ENCODE peak calls at places on chromosome 18, in eight cellular contexts. W, F, Y, G, Q, O, V and J are unnamed samples.

GRCh38 chr18:23864620-23865019 is 149.9 kb upstream of the TTC39C start:
- DNase-seq in W (no peak), F (peak; percentile 16), Y (no peak), G (no peak), Q (no peak), O (no peak), V (no peak), J (no peak)

GRCh38 chr18:58241877-58242276 is 197.9 kb downstream of the NEDD4L start:
- DNase-seq in W (peak; percentile 94), F (no peak), Y (no peak), G (no peak), Q (no peak), O (no peak), V (no peak), J (no peak)

GRCh38 chr18:41666251-41666650 is 288.8 kb upstream of the PIK3C3 start:
- DNase-seq in W (no peak), F (no peak), Y (no peak), G (no peak), Q (no peak), O (no peak), V (no peak), J (no peak)

GRCh38 chr18:33716061-33716683 is 138.2 kb downstream of the ASXL3 start:
- DNase-seq in W (peak; percentile 27), F (no peak), Y (no peak), G (no peak), Q (no peak), O (no peak), V (no peak), J (no peak)

GRCh38 chr18:23106575-23106974 is 28.7 kb upstream of the CABLES1 start:
- DNase-seq in W (peak; percentile 94), F (peak; percentile 48), Y (no peak), G (peak; percentile 39), Q (peak; percentile 65), O (no peak), V (peak; percentile 61), J (no peak)

GRCh38 chr18:63730788-63731187 is 28.0 kb downstream of the SERPINB11 start:
- DNase-seq in W (peak; percentile 5), F (no peak), Y (no peak), G (no peak), Q (no peak), O (no peak), V (no peak), J (no peak)

GRCh38 chr18:32324173-32324572 is 134.3 kb downstream of the MEP1B start:
- DNase-seq in W (peak; percentile 75), F (no peak), Y (no peak), G (peak; percentile 19), Q (no peak), O (no peak), V (no peak), J (no peak)

GRCh38 chr18:73365018-73365417 is 497.2 kb upstream of the NETO1 start:
- DNase-seq in W (peak; percentile 93), F (no peak), Y (no peak), G (peak; percentile 59), Q (no peak), O (no peak), V (no peak), J (no peak)

GRCh38 chr18:24762417-24762816 is 302.0 kb downstream of the HRH4 start:
- DNase-seq in W (no peak), F (no peak), Y (no peak), G (no peak), Q (no peak), O (no peak), V (no peak), J (no peak)

GRCh38 chr18:68840554-68841263 is 42.8 kb downstream of the CCDC102B start:
- DNase-seq in W (peak; percentile 96), F (no peak), Y (no peak), G (peak; percentile 46), Q (no peak), O (no peak), V (no peak), J (no peak)

GRCh38 chr18:35019929-35020328 is 21.3 kb upstream of the MAPRE2 start:
- DNase-seq in W (peak; percentile 85), F (no peak), Y (no peak), G (no peak), Q (no peak), O (no peak), V (no peak), J (no peak)

GRCh38 chr18:56645415-56646016 is 5.6 kb upstream of the WDR7 start:
- DNase-seq in W (no peak), F (no peak), Y (no peak), G (no peak), Q (peak; percentile 4), O (no peak), V (no peak), J (no peak)

GRCh38 chr18:41004320-41004719 is 950.7 kb upstream of the PIK3C3 start:
- DNase-seq in W (no peak), F (no peak), Y (no peak), G (no peak), Q (no peak), O (no peak), V (no peak), J (no peak)

GRCh38 chr18:76410660-76411417 is 84.2 kb downstream of the ZNF516 start:
- DNase-seq in W (no peak), F (no peak), Y (peak; percentile 5), G (peak; percentile 43), Q (no peak), O (no peak), V (no peak), J (no peak)

GRCh38 chr18:63578357-63578958 is 8.7 kb upstream of the SERPINB13 start:
- DNase-seq in W (peak; percentile 8), F (no peak), Y (peak; percentile 40), G (no peak), Q (peak; percentile 14), O (no peak), V (no peak), J (no peak)

GRCh38 chr18:55974521-55974920 is 386.5 kb upstream of the TCF4 start:
- DNase-seq in W (no peak), F (no peak), Y (no peak), G (no peak), Q (no peak), O (no peak), V (no peak), J (no peak)

GRCh38 chr18:48490641-48491040 is 48.2 kb upstream of the CTIF start:
- DNase-seq in W (peak; percentile 69), F (no peak), Y (no peak), G (no peak), Q (no peak), O (no peak), V (no peak), J (no peak)

GRCh38 chr18:51361130-51361860 is 163.8 kb upstream of the MEX3C start:
- DNase-seq in W (no peak), F (no peak), Y (no peak), G (peak; percentile 23), Q (peak; percentile 10), O (no peak), V (no peak), J (no peak)

GRCh38 chr18:75408554-75409506 is 18.7 kb downstream of the SMIM21 start:
- DNase-seq in W (peak; percentile 99), F (no peak), Y (no peak), G (peak; percentile 52), Q (no peak), O (no peak), V (no peak), J (no peak)

GRCh38 chr18:21361297-21361880 is 119.4 kb downstream of the GREB1L start:
- DNase-seq in W (no peak), F (no peak), Y (no peak), G (no peak), Q (peak; percentile 31), O (no peak), V (no peak), J (no peak)

DNA sequence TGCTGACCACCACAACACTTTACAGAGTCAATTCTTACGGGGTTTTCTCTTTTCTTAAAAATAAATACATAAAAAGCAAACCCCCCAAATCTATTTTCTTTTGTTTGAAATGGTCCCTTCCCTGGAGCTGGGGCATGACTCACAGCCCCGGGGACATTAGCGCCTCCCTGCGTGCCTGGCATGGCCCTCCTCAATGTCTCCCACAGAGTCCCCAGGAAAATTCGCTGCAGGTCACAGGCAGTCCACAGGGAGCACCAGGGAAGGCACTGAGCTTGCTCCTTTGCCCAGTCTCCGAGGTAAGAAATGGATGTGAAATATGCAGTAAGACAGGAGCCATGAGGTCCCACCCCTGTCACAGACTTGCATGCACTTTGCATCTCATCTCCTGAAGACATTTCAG is 142.5 kb downstream of the LAMA1 start:
- DNase-seq in W (no peak), F (no peak), Y (no peak), G (no peak), Q (no peak), O (no peak), V (no peak), J (no peak)
- H3K27me3 ChIP-seq in W (no peaks in the 10 kb centered on the region), F (no peaks in the 10 kb centered on the region), Y (no peaks in the 10 kb centered on the region), G (no peaks in the 10 kb centered on the region), Q (no peaks in the 10 kb centered on the region), O (peaks cover 8% of the 10 kb centered on the region), V (no peaks in the 10 kb centered on the region), J (no peaks in the 10 kb centered on the region)

DNA sequence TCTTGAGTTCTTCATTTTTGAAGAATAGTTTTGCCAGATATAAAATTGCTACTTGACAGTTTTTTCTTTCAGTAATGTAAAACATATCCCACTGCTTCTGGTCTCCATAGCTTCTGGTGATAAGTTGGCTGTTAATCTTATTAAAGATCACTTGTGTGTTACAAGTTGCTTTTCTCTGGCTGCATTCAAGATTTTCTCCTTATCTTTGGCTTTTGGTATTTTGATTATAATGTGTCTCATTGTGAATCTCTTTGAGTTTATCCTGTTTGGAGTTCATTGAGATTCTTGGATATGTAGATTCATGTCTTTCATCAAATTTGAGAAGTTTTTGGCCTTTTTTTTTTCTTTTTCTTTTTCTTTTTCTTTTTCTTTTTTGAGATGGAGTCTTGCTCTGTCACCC is 20.2 kb upstream of the ADNP2 start:
- DNase-seq in W (no peak), F (no peak), Y (no peak), G (no peak), Q (no peak), O (no peak), V (no peak), J (no peak)
- TF ChIP-seq CTCF in W (no peak), F (no peak), Y (no peak), G (no peak), Q (no peak), O (no peak), V (no peak), J (no peak)

DNA sequence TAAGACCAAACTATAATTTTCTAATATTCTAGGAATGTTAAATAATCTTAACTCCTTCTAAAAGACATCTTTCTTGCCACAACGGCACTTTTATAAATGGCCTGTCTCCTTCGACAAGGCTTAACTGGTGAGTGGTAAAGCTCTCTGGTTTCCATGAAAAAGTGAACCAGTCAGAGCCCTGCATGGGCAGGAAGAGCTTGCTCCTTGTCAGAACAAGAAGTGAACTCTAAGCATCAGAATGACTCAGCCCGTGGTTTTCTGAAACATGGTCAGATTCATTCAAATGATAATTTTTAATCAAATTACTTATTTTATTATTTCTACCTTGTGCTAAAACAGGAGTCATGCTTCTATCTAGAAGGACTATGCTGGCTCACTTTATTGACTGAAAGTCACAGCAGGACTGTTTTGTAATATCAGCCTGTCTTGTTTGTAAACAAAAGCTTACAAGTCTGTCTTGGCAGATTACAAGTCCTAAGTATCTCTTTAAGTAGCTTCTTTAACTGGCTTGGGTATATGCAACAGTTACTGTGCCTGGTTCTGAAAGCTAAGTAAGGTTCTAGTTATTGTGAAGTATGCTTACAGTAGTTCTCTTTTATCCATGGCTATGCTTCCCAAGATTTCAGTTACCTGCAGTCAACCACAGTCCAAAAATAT is 245.4 kb downstream of the NAPG start:
- DNase-seq in W (peak; percentile 7), F (no peak), Y (no peak), G (no peak), Q (no peak), O (no peak), V (no peak), J (no peak)
- H3K27me3 ChIP-seq in W (no peaks in the 10 kb centered on the region), F (no peaks in the 10 kb centered on the region), Y (no peaks in the 10 kb centered on the region), G (no peaks in the 10 kb centered on the region), Q (no peaks in the 10 kb centered on the region), O (peaks cover 45% of the 10 kb centered on the region), V (no peaks in the 10 kb centered on the region), J (no peaks in the 10 kb centered on the region)

GRCh38 chr18:13712400-13713131 is 13.8 kb downstream of the FAM210A start:
- DNase-seq in W (no peak), F (no peak), Y (no peak), G (no peak), Q (no peak), O (no peak), V (no peak), J (no peak)
- TF ChIP-seq CTCF in W (no peak), F (no peak), Y (no peak), G (no peak), Q (no peak), O (no peak), V (no peak), J (no peak)